ENCODE peak calls at places on chromosomes 4 and X, in seven cellular contexts. Y is neural crest cell, Z is bronchial epithelial cell, W is endothelial cell, F is right atrium auricular region, A is transverse colon, H is right lobe of liver. J is an unnamed sample.

GRCh38 chrX:13101439-13102139 is 57.2 kb upstream of the FAM9C start:
- DNase-seq in Y (no peak), Z (peak; percentile 94), W (no peak), F (peak; percentile 83), A (peak; percentile 79), H (no peak), J (no peak)

GRCh38 chrX:13933352-13933751 is 96.3 kb downstream of the GEMIN8 start:
- DNase-seq in Y (no peak), Z (peak; percentile 37), W (no peak), F (no peak), A (no peak), H (no peak), J (no peak)

GRCh38 chr4:130479674-130480073 is 1383.7 kb downstream of the C4orf33 start:
- DNase-seq in Y (no peak), Z (no peak), W (no peak), F (no peak), A (no peak), H (no peak), J (no peak)

GRCh38 chr4:68167706-68168105 is 38.0 kb upstream of the TMPRSS11F start:
- DNase-seq in Y (no peak), Z (no peak), W (no peak), F (no peak), A (no peak), H (no peak), J (no peak)

GRCh38 chr4:9703391-9703790 is 78.0 kb upstream of the DRD5 start:
- DNase-seq in Y (peak; percentile 69), Z (peak; percentile 43), W (peak; percentile 79), F (peak; percentile 61), A (peak; percentile 83), H (no peak), J (no peak)

GRCh38 chr4:13548059-13548983 is 4.0 kb upstream of the NKX3-2 start:
- DNase-seq in Y (no peak), Z (no peak), W (peak; percentile 30), F (no peak), A (no peak), H (no peak), J (no peak)

GRCh38 chrX:72094894-72095293 is 36.8 kb downstream of the RTL5 start:
- DNase-seq in Y (no peak), Z (no peak), W (peak; percentile 54), F (no peak), A (peak; percentile 15), H (no peak), J (no peak)

GRCh38 chr4:180057198-180057821 is 2185.9 kb upstream of the TENM3 start:
- DNase-seq in Y (no peak), Z (no peak), W (peak; percentile 27), F (no peak), A (no peak), H (no peak), J (no peak)

GRCh38 chrX:41666251-41666650 is 22.5 kb upstream of the GPR34 start:
- DNase-seq in Y (no peak), Z (peak; percentile 12), W (no peak), F (no peak), A (no peak), H (no peak), J (no peak)

GRCh38 chrX:10017866-10018265 is 50.7 kb downstream of the CLDN34 start:
- DNase-seq in Y (no peak), Z (peak; percentile 72), W (no peak), F (no peak), A (no peak), H (no peak), J (no peak)

GRCh38 chrX:133654801-133655200 is 239.5 kb upstream of the GPC4 start:
- DNase-seq in Y (no peak), Z (peak; percentile 67), W (no peak), F (no peak), A (no peak), H (no peak), J (no peak)

GRCh38 chrX:120536056-120536455 is 24.7 kb downstream of the CUL4B start:
- DNase-seq in Y (no peak), Z (no peak), W (no peak), F (no peak), A (no peak), H (no peak), J (no peak)

GRCh38 chr4:140851032-140851636 is 94.9 kb upstream of the TBC1D9 start:
- DNase-seq in Y (peak; percentile 56), Z (peak; percentile 57), W (peak; percentile 69), F (no peak), A (peak; percentile 42), H (peak; percentile 48), J (no peak)

GRCh38 chrX:133961046-133961445 is 24.3 kb downstream of the GPC3 start:
- DNase-seq in Y (no peak), Z (no peak), W (no peak), F (no peak), A (no peak), H (no peak), J (no peak)

GRCh38 chr4:176547005-176547404 is 227.2 kb downstream of the SPCS3 start:
- DNase-seq in Y (no peak), Z (no peak), W (no peak), F (no peak), A (no peak), H (no peak), J (no peak)

GRCh38 chrX:150036181-150036580 is 97.9 kb upstream of the EOLA2 start:
- DNase-seq in Y (no peak), Z (peak; percentile 68), W (no peak), F (no peak), A (peak; percentile 8), H (peak; percentile 54), J (no peak)

DNA sequence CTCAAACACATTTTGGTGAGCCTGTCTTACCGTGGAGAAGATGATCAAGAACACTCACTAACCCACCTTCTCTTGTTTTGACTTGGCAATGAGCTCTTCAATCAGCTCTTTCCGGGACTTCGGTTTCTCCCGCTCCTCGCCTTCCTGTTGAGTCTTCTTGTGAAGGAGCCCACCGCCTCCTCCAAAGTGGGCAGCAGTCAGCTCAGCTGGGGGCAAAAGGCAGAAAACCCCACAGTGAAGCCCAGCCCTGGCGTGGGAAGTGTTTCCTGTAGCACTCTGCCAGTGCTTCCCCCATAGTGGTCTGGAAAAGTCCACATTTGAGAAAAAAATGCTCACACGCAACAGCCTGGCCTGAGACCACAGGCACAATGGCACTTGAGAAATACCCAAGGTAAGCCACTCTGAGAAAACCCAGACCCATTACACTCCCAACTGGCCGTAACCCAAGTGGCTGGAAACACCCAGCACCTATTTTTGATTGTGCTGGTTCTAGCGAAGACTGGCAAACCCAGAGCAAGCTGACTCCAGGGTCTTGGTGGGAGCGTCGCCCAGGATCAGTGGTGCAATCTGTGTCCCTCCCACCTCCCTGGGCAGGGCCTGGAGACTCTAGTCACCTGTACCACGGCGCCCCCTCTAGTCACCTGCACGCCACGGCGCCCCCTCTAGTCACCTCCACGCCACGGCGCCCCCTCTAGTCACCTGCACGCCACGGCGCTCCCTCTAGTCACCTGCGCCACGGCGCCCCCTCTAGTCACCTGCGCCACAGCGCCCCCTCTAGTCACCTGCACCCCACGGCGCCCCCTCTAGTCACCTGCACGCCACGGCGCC is 8.6 kb downstream of the NOP14 start:
- DNase-seq in Y (no peak), Z (no peak), W (no peak), F (no peak), A (no peak), H (no peak), J (no peak)
- TF ChIP-seq CTCF in Y (no peak), Z (no peak), W (peak; percentile 65), F (no peak), A (no peak), H (peak; percentile 7), J (peak; percentile 15)

GRCh38 chrX:140431521-140431920 is 73.3 kb downstream of the SOX3 start:
- DNase-seq in Y (no peak), Z (peak; percentile 15), W (no peak), F (no peak), A (no peak), H (no peak), J (no peak)
- TF ChIP-seq CTCF in Y (no peak), Z (no peak), W (no peak), F (no peak), A (no peak), H (no peak), J (no peak)

GRCh38 chr4:24470681-24471622 is 113.4 kb downstream of the DHX15 start:
- DNase-seq in Y (peak; percentile 34), Z (no peak), W (peak; percentile 38), F (no peak), A (peak; percentile 11), H (no peak), J (no peak)

GRCh38 chr4:24471623-24472510 is 112.5 kb downstream of the DHX15 start:
- DNase-seq in Y (peak; percentile 25), Z (no peak), W (peak; percentile 16), F (no peak), A (peak; percentile 10), H (peak; percentile 41), J (no peak)

GRCh38 chr4:24475756-24476155 is 108.6 kb downstream of the DHX15 start:
- DNase-seq in Y (no peak), Z (no peak), W (no peak), F (no peak), A (no peak), H (no peak), J (no peak)

GRCh38 chr4:24473309-24473721 is 111.0 kb downstream of the DHX15 start:
- DNase-seq in Y (no peak), Z (peak; percentile 20), W (no peak), F (no peak), A (peak; percentile 12), H (no peak), J (no peak)

DNA sequence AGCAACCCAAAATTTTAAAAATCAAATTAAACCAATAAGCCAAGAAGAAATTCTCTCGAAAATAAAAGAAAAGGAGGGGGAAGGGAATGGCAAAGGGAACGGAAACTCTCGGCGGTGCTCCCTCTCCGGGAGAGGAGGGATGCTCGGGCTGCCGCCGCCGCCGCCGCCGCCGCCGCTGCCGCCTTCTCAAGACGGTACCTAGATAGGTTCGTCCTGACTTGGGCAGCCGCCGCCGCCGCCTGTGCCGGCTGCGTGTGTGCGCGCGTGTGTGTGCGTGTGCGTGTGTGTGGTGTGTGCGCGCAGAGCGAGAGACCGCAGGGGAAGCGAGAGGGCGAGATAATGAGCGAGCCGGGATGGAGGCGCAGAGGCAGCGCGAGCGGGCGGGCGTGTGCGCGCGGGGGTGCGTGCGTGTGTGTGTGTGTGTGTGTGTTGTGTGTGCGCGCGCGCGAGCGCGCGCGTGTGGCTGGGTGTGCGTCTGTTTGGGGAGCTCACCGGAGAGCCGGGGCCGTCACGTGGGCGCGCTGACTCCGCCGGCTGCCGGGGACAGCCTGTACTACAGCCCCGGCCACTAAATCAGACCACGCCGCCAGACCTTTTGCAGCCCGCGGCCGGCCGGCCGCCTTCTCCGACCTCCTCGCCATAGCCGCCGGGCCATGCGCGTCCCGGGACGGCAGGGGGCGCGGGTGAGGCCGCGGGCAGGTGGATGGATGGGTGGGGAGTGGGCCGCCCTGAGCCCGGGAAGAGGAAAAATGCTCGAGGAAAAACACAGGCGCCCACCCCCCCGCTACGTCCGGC is 111.6 kb downstream of the DHX15 start:
- DNase-seq in Y (peak; percentile 76), Z (peak; percentile 31), W (peak; percentile 87), F (peak; percentile 82), A (peak; percentile 72), H (peak; percentile 82), J (peak; percentile 92)
- TF ChIP-seq CTCF in Y (peak; percentile 78), Z (peak; percentile 79), W (peak; percentile 82), F (peak; percentile 72), A (peak; percentile 64), H (peak; percentile 60), J (peak; percentile 74)

GRCh38 chr4:22237155-22237751 is 278.6 kb downstream of the ADGRA3 start:
- DNase-seq in Y (peak; percentile 39), Z (peak; percentile 23), W (peak; percentile 69), F (no peak), A (peak; percentile 84), H (peak; percentile 72), J (no peak)
- TF ChIP-seq CTCF in Y (peak; percentile 63), Z (peak; percentile 77), W (peak; percentile 83), F (no peak), A (peak; percentile 71), H (peak; percentile 72), J (peak; percentile 32)